ENCODE peak calls at places on chromosomes 2 and 18, in six cellular contexts. B is suprapubic skin, O is HepG2, Z is SK-N-SH, N is transverse colon, U is GM12878. X is an unnamed sample.

GRCh38 chr2:240799183-240799740 is 20.8 kb downstream of the KIF1A start:
- DNase-seq in B (no peak), O (no peak), Z (no peak), N (no peak), U (no peak), X (no peak)

GRCh38 chr18:12376034-12376717 is 851 bp downstream of the AFG3L2 start:
- DNase-seq in B (no peak), O (peak; percentile 35), Z (peak; percentile 50), N (peak; percentile 43), U (no peak), X (no peak)

GRCh38 chr2:209577376-209578357 is 153.8 kb downstream of the MAP2 start:
- DNase-seq in B (no peak), O (peak; percentile 10), Z (no peak), N (no peak), U (no peak), X (no peak)

GRCh38 chr2:32768387-32769174 is 140.7 kb downstream of the TTC27 start:
- DNase-seq in B (no peak), O (no peak), Z (no peak), N (no peak), U (no peak), X (no peak)

GRCh38 chr2:9703701-9704221 is 73.0 kb upstream of the YWHAQ start:
- DNase-seq in B (no peak), O (peak; percentile 83), Z (no peak), N (peak; percentile 31), U (no peak), X (no peak)

GRCh38 chr2:172333206-172333605 is 94.2 kb upstream of the ITGA6 start:
- DNase-seq in B (no peak), O (no peak), Z (no peak), N (no peak), U (no peak), X (no peak)

GRCh38 chr2:10658041-10658913 is 31.5 kb downstream of the NOL10 start:
- DNase-seq in B (no peak), O (no peak), Z (no peak), N (no peak), U (no peak), X (no peak)

GRCh38 chr2:202140522-202141292 is 67.7 kb downstream of the KIAA2012 start:
- DNase-seq in B (no peak), O (no peak), Z (peak; percentile 69), N (no peak), U (no peak), X (no peak)

GRCh38 chr2:26355038-26355995 is 8.7 kb upstream of the ADGRF3 start:
- DNase-seq in B (no peak), O (no peak), Z (no peak), N (no peak), U (no peak), X (no peak)

GRCh38 chr2:224268441-224268840 is 133.5 kb downstream of the FAM124B start:
- DNase-seq in B (no peak), O (peak; percentile 49), Z (no peak), N (no peak), U (no peak), X (no peak)

GRCh38 chr2:15299904-15300528 is 261.1 kb downstream of the NBAS start:
- DNase-seq in B (no peak), O (no peak), Z (no peak), N (no peak), U (no peak), X (no peak)

GRCh38 chr2:70144443-70145167 is 46.2 kb downstream of the C2orf42 start:
- DNase-seq in B (no peak), O (no peak), Z (no peak), N (no peak), U (no peak), X (no peak)

GRCh38 chr2:127954857-127955256 is 69.1 kb upstream of the AMMECR1L start:
- DNase-seq in B (no peak), O (no peak), Z (no peak), N (no peak), U (no peak), X (no peak)

GRCh38 chr2:106065268-106065982 is 128.7 kb downstream of the UXS1 start:
- DNase-seq in B (no peak), O (no peak), Z (peak; percentile 83), N (no peak), U (no peak), X (peak; percentile 64)

GRCh38 chr2:224436634-224437033 is 34.7 kb upstream of the FAM124B start:
- DNase-seq in B (no peak), O (no peak), Z (no peak), N (no peak), U (no peak), X (no peak)

GRCh38 chr2:29475446-29476006 is 360.3 kb downstream of the CLIP4 start:
- DNase-seq in B (no peak), O (no peak), Z (no peak), N (no peak), U (no peak), X (no peak)

GRCh38 chr2:179553382-179553781 is 288.8 kb upstream of the SESTD1 start:
- DNase-seq in B (no peak), O (no peak), Z (no peak), N (no peak), U (no peak), X (no peak)

GRCh38 chr18:14086459-14087231 is 45.6 kb downstream of the ZNF519 start:
- DNase-seq in B (no peak), O (peak; percentile 50), Z (peak; percentile 45), N (no peak), U (no peak), X (no peak)

DNA sequence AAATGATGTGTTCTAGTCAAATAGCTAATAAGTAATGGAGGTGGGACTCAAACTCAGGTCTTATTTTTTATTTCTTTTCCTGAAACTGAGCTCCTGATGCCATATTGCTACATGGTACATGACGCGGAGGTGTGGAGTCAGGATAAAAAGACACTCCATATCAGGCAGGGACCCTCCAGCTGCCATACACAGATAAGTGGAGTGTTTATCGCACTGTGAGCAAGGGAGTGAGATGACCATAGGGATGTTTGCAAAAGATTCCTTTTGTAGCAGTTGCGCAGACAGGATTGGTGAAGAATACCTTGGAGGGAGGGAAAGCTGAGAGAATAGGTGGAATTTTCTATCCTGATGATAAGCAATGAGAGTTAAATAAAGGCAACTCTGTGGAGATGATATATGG is 657.2 kb downstream of the RNF144A start:
- DNase-seq in B (no peak), O (no peak), Z (no peak), N (no peak), U (no peak), X (no peak)
- TF ChIP-seq EP300 in B (no peak), O (no peak), Z (no peak), N (no peak), U (no peak), X (no peak)

DNA sequence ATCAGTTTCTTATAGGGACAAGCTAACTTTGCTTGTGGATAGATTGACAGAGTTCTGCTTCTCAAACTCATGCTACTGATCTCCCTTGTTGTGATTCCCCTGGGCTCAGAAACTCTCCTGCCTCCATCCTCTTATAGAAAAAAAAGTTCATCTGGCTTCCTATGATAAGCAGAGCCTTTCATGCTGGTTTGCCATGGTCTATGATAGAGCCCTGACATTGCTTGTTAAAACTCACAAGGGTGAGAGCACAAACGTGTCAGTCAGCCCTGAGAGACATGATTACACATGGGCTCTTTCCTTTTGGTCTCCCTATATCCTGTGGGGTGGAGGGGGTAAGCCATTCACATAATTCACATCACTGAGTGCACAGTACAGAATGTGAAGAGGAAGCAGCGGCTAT is 121.8 kb downstream of the TDRD15 start:
- DNase-seq in B (no peak), O (no peak), Z (no peak), N (no peak), U (no peak), X (peak; percentile 70)
- TF ChIP-seq EP300 in B (no peak), O (no peak), Z (no peak), N (no peak), U (no peak), X (no peak)

GRCh38 chr2:1938986-1939385 is 194.7 kb upstream of the PXDN start:
- DNase-seq in B (no peak), O (no peak), Z (no peak), N (no peak), U (no peak), X (no peak)

GRCh38 chr2:1937480-1937879 is 193.2 kb upstream of the PXDN start:
- DNase-seq in B (no peak), O (no peak), Z (no peak), N (no peak), U (no peak), X (no peak)

GRCh38 chr2:1937066-1937465 is 192.8 kb upstream of the PXDN start:
- DNase-seq in B (no peak), O (no peak), Z (no peak), N (no peak), U (no peak), X (no peak)

GRCh38 chr2:1936411-1936980 is 192.2 kb upstream of the PXDN start:
- DNase-seq in B (no peak), O (no peak), Z (no peak), N (no peak), U (no peak), X (no peak)

GRCh38 chr2:1935476-1935875 is 191.2 kb upstream of the PXDN start:
- DNase-seq in B (no peak), O (no peak), Z (no peak), N (no peak), U (no peak), X (no peak)
- TF ChIP-seq EP300 in B (no peak), O (no peak), Z (no peak), N (no peak), U (no peak), X (no peak)

DNA sequence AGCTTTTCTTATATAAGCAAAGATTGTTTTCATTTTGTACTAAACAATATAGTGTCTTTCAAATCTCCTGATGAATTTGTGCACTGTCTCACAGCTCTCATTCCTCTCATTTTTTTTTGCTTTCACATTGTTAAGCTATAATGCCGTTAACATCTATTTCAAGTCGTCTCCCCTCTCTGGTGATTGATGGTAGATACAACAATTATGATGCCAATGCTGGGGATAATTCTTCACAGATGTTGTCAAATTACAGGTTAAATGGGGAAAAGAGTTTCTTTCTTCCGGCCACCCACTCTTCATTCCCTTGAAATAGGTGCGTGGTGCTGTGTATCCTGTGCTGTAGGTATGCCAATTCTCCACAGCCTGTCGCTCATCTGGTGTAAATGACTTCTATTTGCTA is 1053.7 kb upstream of the ZEB2 start:
- DNase-seq in B (no peak), O (no peak), Z (peak; percentile 1), N (no peak), U (no peak), X (no peak)
- TF ChIP-seq EP300 in B (no peak), O (no peak), Z (no peak), N (no peak), U (no peak), X (no peak)

GRCh38 chr2:102094917-102095316 is 47.6 kb upstream of the IL1R1 start:
- DNase-seq in B (no peak), O (peak; percentile 82), Z (no peak), N (peak; percentile 70), U (no peak), X (no peak)
- TF ChIP-seq EP300 in B (no peak), O (peak; percentile 74), Z (peak; percentile 55), N (no peak), U (no peak), X (no peak)

GRCh38 chr18:3794537-3795348 is 344.8 kb downstream of the TGIF1 start:
- DNase-seq in B (no peak), O (no peak), Z (no peak), N (no peak), U (no peak), X (no peak)
- TF ChIP-seq EP300 in B (no peak), O (no peak), Z (peak; percentile 77), N (no peak), U (no peak), X (no peak)

X was measured in esophagus muscularis mucosa.